ENCODE peak calls at places on chromosomes 5 and 9, in six cellular contexts. C, Q, X, U, G and J are unnamed samples.

GRCh38 chr5:52388349-52388748 is 399.4 kb upstream of the ITGA1 start:
- DNase-seq in G (no peak), C (no peak), U (no peak), X (no peak), Q (no peak), J (no peak)

GRCh38 chr9:116264361-116264760 is 110.8 kb downstream of the PAPPA start:
- DNase-seq in Q (no peak), X (no peak), U (no peak), G (no peak), C (no peak), J (no peak)

GRCh38 chr5:146852089-146852488 is 26.5 kb downstream of the PPP2R2B start:
- DNase-seq in C (no peak), X (no peak), Q (no peak), G (no peak), U (no peak), J (no peak)

GRCh38 chr5:160479926-160480325 is 58.3 kb downstream of the PTTG1 start:
- DNase-seq in C (no peak), Q (no peak), X (no peak), U (peak), G (no peak), J (no peak)

GRCh38 chr9:97510797-97511761 is 9.6 kb downstream of the TMOD1 start:
- DNase-seq in G (no peak), Q (no peak), C (no peak), X (peak), U (peak), J (no peak)

GRCh38 chr9:3441197-3441816 is 84.5 kb downstream of the RFX3 start:
- DNase-seq in Q (peak), X (peak), U (peak), C (no peak), G (no peak), J (no peak)

GRCh38 chr5:1847056-1847455 is 35.7 kb downstream of the IRX4 start:
- DNase-seq in Q (no peak), C (no peak), U (no peak), G (no peak), X (no peak), J (no peak)

GRCh38 chr5:146409081-146409671 is 38.0 kb upstream of the TCERG1 start:
- DNase-seq in C (no peak), U (peak), Q (no peak), X (no peak), G (no peak), J (no peak)

GRCh38 chr9:110979636-110980035 is 58.6 kb downstream of the LPAR1 start:
- DNase-seq in Q (no peak), C (no peak), G (no peak), X (no peak), U (no peak), J (no peak)

GRCh38 chr5:32677023-32677422 is 34.1 kb upstream of the NPR3 start:
- DNase-seq in X (no peak), U (no peak), Q (no peak), C (no peak), G (no peak), J (no peak)

GRCh38 chr5:58735637-58736036 is 152.8 kb downstream of the RAB3C start:
- DNase-seq in Q (no peak), C (no peak), X (no peak), U (no peak), G (no peak), J (no peak)

GRCh38 chr5:111670826-111671492 is 86.0 kb downstream of the NREP start:
- DNase-seq in G (no peak), U (no peak), C (no peak), X (no peak), Q (no peak), J (no peak)

GRCh38 chr5:54881286-54882005 is 103.9 kb downstream of the ESM1 start:
- DNase-seq in U (no peak), C (no peak), X (peak), G (no peak), Q (no peak), J (no peak)

GRCh38 chr5:117220730-117221129 is 646.1 kb upstream of the SEMA6A start:
- DNase-seq in C (no peak), Q (no peak), U (peak), G (no peak), X (no peak), J (no peak)

GRCh38 chr5:163596536-163596935 is 91.1 kb downstream of the MAT2B start:
- DNase-seq in U (no peak), X (no peak), G (no peak), C (no peak), Q (no peak), J (no peak)

GRCh38 chr5:132771559-132771998 is 5.5 kb downstream of the SEPTIN8 start:
- DNase-seq in G (peak), C (peak), Q (no peak), X (no peak), U (peak), J (peak)

GRCh38 chr9:136090768-136091581 is 4.1 kb downstream of the NACC2 start:
- DNase-seq in U (no peak), G (peak), Q (no peak), X (no peak), C (peak), J (peak)

GRCh38 chr9:93237535-93237934 is 53.6 kb downstream of the WNK2 start:
- DNase-seq in C (no peak), X (peak), Q (no peak), G (no peak), U (no peak), J (no peak)

GRCh38 chr5:39526914-39527477 is 102.2 kb upstream of the DAB2 start:
- DNase-seq in X (no peak), G (no peak), Q (no peak), C (no peak), U (no peak), J (no peak)

GRCh38 chr5:169772256-169772655 is 135.2 kb downstream of the DOCK2 start:
- DNase-seq in Q (no peak), C (no peak), U (no peak), X (no peak), G (no peak), J (no peak)

GRCh38 chr5:80054682-80055081 is 19.5 kb downstream of the THBS4 start:
- DNase-seq in Q (peak), G (no peak), C (no peak), U (peak), X (no peak), J (peak)

DNA sequence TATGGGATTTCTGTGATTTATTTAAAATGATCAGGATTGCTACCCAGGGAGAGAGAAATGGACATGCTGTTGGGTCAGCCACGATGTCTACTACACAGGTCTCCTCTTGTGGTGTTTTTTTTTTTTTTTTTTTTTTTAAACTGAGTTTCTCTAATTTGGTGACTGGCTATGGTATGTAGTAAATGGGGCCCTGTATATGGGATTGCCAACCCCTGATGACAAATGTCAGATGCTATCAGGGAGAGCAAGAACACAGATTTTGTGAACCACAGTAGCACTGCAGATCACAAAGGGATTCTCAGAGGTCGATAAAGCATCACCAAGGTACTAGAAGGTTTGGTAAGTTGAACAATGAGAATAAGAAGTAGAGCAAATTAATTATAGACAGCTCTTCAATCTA is 16.5 kb upstream of the TNFAIP8 start:
- DNase-seq in C (no peak), U (no peak), G (no peak), X (no peak), Q (no peak), J (no peak)
- H3K27ac ChIP-seq in C (no peak), U (no peak), G (no peak), X (peak), Q (no peak), J (no peak)

DNA sequence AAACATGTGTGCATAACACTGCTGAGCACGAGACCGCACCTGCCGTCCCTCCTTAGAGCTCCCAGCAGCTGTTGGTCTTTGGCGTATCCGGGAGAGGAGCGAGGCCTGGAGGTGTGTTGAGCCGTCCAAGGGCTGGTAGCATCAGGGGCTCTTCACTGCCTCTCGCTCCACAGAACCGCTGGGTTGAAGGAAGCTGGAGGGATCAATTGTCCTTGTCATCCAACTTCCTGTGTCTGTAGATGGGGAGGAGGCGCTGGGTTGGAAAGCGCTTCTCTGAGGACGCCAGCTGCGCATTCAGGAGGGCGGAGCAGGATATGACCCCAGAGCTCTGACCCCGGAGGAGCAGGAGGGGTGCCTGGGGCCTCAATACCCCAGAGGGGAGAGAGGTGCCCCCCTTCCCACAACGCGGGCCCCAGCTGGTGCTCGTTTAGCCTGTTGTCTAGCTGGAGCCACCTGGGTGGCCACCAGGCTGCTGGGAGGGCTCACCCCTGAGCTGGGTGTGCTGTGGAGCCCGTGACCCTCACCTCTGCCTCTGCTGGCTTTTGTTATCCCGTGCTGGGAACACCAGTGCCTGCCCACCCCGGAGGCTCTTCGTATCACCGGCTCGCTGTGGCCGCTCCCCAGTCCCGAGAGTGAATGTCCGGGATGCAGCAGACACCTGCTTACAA is 2.0 kb upstream of the DBH start:
- DNase-seq in Q (no peak), C (no peak), X (no peak), G (no peak), U (no peak), J (no peak)
- H3K27ac ChIP-seq in Q (no peak), C (no peak), X (no peak), G (no peak), U (no peak), J (no peak)

GRCh38 chr9:100455470-100455869 is 17.5 kb upstream of the TMEFF1 start:
- DNase-seq in G (no peak), Q (no peak), C (no peak), X (no peak), U (no peak), J (no peak)
- H3K27ac ChIP-seq in G (no peak), Q (no peak), C (no peak), X (no peak), U (no peak), J (no peak)

DNA sequence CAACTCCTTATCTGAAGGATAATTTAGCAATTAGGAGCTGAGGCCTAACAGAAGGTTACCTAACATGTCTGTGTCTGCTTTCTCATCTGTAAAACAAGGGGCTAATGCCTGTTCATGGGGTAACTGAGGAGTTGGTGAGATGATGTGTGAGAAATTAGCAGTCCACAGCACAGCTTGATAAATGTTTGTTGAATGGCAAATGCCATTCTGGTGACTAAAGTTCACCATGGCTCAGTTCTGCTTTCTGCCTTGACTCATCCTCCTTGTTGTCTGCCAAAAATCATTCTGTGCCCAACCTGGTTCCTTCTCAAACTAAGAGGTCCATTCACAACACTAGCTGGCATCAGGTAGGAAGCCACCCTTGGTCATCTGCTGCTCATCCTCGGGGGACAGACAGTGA is 552.0 kb upstream of the KLF4 start:
- DNase-seq in C (no peak), X (no peak), Q (peak), U (peak), G (no peak), J (no peak)
- H3K27ac ChIP-seq in C (no peak), X (no peak), Q (peak), U (peak), G (peak), J (no peak)

GRCh38 chr5:20286512-20286911 is 298.5 kb upstream of the CDH18 start:
- DNase-seq in Q (peak), G (no peak), X (no peak), U (no peak), C (no peak), J (no peak)
- H3K27ac ChIP-seq in Q (peak), G (no peak), X (no peak), U (no peak), C (no peak), J (no peak)

DNA sequence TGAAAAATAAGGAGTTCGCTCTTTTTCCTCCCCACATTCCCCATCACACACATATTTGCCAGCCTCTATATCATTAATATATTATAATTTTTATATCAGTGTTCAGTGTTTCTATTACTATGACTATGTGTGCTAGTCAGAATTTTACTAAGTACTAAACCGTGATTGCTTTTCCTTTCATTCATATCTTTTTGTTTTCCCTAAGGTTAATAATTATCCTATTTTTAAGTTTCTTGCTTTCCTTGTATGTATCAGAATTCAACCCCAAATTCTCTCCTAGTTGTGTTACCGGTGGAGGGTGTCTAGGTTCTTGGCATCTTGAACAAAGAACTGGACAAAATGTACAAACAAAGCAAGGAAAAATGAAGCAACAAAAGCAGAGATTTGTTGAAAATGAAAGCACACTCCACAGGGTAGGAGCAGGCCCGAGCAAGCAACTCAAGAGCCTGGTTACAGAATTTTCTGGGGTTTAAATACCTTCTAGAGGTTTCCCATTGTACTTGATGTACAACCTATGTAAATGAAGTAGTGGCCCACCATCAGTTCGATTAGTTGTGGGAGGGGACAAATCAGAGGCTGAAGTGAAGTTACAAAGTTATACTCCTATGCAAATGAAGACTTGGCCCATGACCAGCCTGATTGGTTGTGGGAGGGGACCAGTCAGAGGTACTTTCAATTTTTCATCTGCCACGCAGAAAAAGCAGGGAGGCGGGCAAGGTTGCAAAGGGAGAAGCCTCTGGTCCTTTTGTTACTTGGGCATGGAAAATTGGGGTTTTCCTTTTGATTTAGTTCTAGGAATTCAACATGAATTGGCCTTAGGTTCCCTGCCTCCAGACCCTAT is 43.8 kb downstream of the KIAA1191 start:
- DNase-seq in Q (no peak), C (no peak), X (no peak), U (no peak), G (no peak), J (no peak)
- H3K27ac ChIP-seq in Q (no peak), C (no peak), X (no peak), U (no peak), G (no peak), J (no peak)